ENCODE peak calls at places on chromosomes 4 and X, in six cellular contexts. R, U, K, P, Z and X are unnamed samples.

GRCh38 chrX:29241831-29242230 is 654.6 kb downstream of the IL1RAPL1 start:
- DNase-seq in R (no peak), U (no peak), K (no peak), P (no peak), Z (no peak), X (no peak)

GRCh38 chrX:119045884-119046283 is 26.9 kb upstream of the CT47C1 start:
- DNase-seq in R (no peak), U (no peak), K (no peak), P (no peak), Z (no peak), X (no peak)

GRCh38 chr4:83810428-83810827 is 274.5 kb downstream of the GPAT3 start:
- DNase-seq in R (no peak), U (no peak), K (no peak), P (no peak), Z (no peak), X (no peak)

GRCh38 chrX:51568586-51568985 is 50.1 kb downstream of the CENPVL3 start:
- DNase-seq in R (no peak), U (no peak), K (no peak), P (no peak), Z (no peak), X (no peak)

GRCh38 chr4:70765368-70765767 is 43.6 kb downstream of the RUFY3 start:
- DNase-seq in R (no peak), U (no peak), K (no peak), P (no peak), Z (no peak), X (no peak)

GRCh38 chr4:123398803-123399637 is 2.4 kb downstream of the SPRY1 start:
- DNase-seq in R (peak; percentile 80), U (peak; percentile 18), K (peak; percentile 86), P (no peak), Z (peak; percentile 75), X (peak; percentile 66)

GRCh38 chr4:52657630-52658501 is 1.2 kb downstream of the USP46 start:
- DNase-seq in R (peak; percentile 21), U (no peak), K (peak; percentile 30), P (no peak), Z (no peak), X (no peak)

GRCh38 chrX:147962476-147962875 is 18.7 kb upstream of the FMR1NB start:
- DNase-seq in R (no peak), U (no peak), K (peak; percentile 13), P (no peak), Z (no peak), X (no peak)

GRCh38 chr4:55143858-55144257 is 18.5 kb upstream of the KDR start:
- DNase-seq in R (no peak), U (no peak), K (no peak), P (no peak), Z (no peak), X (no peak)

GRCh38 chr4:93147524-93148212 is 680.9 kb upstream of the ATOH1 start:
- DNase-seq in R (no peak), U (no peak), K (no peak), P (no peak), Z (no peak), X (no peak)

GRCh38 chrX:154596290-154596929 is 11.5 kb downstream of the CTAG1A start:
- DNase-seq in R (no peak), U (no peak), K (peak; percentile 63), P (no peak), Z (no peak), X (no peak)

GRCh38 chr4:100738388-100739165 is 220.8 kb upstream of the EMCN start:
- DNase-seq in R (peak; percentile 79), U (no peak), K (peak; percentile 3), P (no peak), Z (no peak), X (peak; percentile 8)

GRCh38 chr4:55396305-55397023 is 707 bp downstream of the TMEM165 start:
- DNase-seq in R (peak; percentile 43), U (peak; percentile 60), K (peak; percentile 71), P (no peak), Z (peak; percentile 31), X (peak; percentile 25)

GRCh38 chr4:145041378-145041777 is 56.6 kb downstream of the ANAPC10 start:
- DNase-seq in R (no peak), U (no peak), K (peak; percentile 54), P (peak; percentile 59), Z (no peak), X (no peak)

GRCh38 chr4:74206088-74206826 is 48.3 kb downstream of the MTHFD2L start:
- DNase-seq in R (no peak), U (peak; percentile 86), K (no peak), P (peak; percentile 46), Z (no peak), X (no peak)

GRCh38 chr4:168059251-168059650 is 33.1 kb upstream of the ANXA10 start:
- DNase-seq in R (no peak), U (no peak), K (no peak), P (no peak), Z (no peak), X (no peak)

GRCh38 chrX:120768254-120768653 is 107.4 kb downstream of the CT47B1 start:
- DNase-seq in R (no peak), U (no peak), K (no peak), P (no peak), Z (no peak), X (no peak)

GRCh38 chrX:69556094-69557011 is 52.2 kb downstream of the NALF2 start:
- DNase-seq in R (no peak), U (peak; percentile 46), K (peak; percentile 52), P (no peak), Z (peak; percentile 99), X (peak; percentile 16)

GRCh38 chrX:115259238-115259875 is 25.5 kb upstream of the LRCH2 start:
- DNase-seq in R (no peak), U (peak; percentile 4), K (no peak), P (no peak), Z (no peak), X (no peak)

GRCh38 chr4:173518419-173519102 is 11.5 kb downstream of the HAND2 start:
- DNase-seq in R (no peak), U (no peak), K (no peak), P (no peak), Z (no peak), X (no peak)

GRCh38 chr4:146465628-146466027 is 56.1 kb downstream of the SLC10A7 start:
- DNase-seq in R (no peak), U (no peak), K (no peak), P (no peak), Z (no peak), X (no peak)

GRCh38 chr4:62531250-62531649 is 1331.1 kb downstream of the ADGRL3 start:
- DNase-seq in R (no peak), U (no peak), K (no peak), P (no peak), Z (no peak), X (no peak)

GRCh38 chr4:17613761-17614415 is 553 bp upstream of the MED28 start:
- DNase-seq in R (no peak), U (no peak), K (peak; percentile 72), P (no peak), Z (peak; percentile 50), X (no peak)

DNA sequence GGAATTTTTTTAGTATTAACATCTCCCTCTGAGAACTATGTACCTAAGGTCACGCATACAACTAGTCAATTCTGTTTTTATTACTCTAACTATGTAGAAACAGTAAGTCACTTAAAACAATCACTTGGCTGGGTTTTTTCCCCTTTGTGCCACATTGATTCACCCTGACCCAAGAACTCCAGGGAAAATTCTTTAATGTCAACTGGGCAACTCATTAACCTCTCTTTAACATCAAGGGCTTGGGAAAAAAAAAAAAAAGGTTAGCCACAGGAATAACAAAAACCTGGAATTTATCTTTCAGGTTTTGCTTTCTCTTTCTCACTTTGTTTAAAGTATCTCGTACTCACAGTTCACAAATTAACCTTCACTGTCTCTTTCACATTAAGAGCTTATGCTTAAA is 8.1 kb downstream of the RPL9 start:
- DNase-seq in R (no peak), U (no peak), K (no peak), P (no peak), Z (peak; percentile 35), X (no peak)
- TF ChIP-seq MYC in R (no peak), U (no peak), K (no peak), P (no peak), Z (no peak), X (no peak)

GRCh38 chr4:86630629-86631028 is 36.5 kb downstream of the PTPN13 start:
- DNase-seq in R (no peak), U (no peak), K (no peak), P (no peak), Z (no peak), X (no peak)
- TF ChIP-seq MYC in R (no peak), U (no peak), K (no peak), P (no peak), Z (no peak), X (no peak)

DNA sequence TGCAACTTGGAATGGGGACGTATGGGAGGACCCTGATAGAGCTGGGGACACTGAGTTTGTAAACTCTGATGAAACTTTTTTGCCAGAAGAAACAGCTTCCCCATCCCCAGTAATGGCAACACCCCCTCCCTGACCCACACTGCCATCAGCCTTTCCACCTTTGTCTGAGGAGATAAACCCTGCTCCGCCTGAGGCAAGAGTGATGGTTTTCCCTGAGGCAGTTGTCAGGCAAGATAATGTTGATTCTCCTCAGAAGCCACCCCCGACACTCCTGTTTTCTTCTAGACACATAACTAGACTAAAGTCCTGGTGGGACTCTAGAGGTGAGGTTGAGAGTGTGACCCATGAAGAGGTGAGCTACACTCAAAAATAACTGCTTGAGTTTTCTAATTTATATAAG is 71.9 kb upstream of the STK26 start:
- DNase-seq in R (no peak), U (peak; percentile 50), K (no peak), P (no peak), Z (no peak), X (no peak)
- TF ChIP-seq MYC in R (no peak), U (no peak), K (no peak), P (no peak), Z (no peak), X (no peak)

GRCh38 chr4:112519689-112520597 is 4.0 kb upstream of the NEUROG2 start:
- DNase-seq in R (no peak), U (peak; percentile 32), K (no peak), P (no peak), Z (no peak), X (no peak)

GRCh38 chr4:112518675-112519074 is 2.7 kb upstream of the NEUROG2 start:
- DNase-seq in R (no peak), U (no peak), K (no peak), P (no peak), Z (no peak), X (no peak)

GRCh38 chr4:112522389-112522788 is 6.4 kb upstream of the NEUROG2 start:
- DNase-seq in R (no peak), U (no peak), K (no peak), P (no peak), Z (no peak), X (no peak)

GRCh38 chr4:112521123-112522116 is 5.4 kb upstream of the NEUROG2 start:
- DNase-seq in R (no peak), U (no peak), K (no peak), P (no peak), Z (no peak), X (no peak)

DNA sequence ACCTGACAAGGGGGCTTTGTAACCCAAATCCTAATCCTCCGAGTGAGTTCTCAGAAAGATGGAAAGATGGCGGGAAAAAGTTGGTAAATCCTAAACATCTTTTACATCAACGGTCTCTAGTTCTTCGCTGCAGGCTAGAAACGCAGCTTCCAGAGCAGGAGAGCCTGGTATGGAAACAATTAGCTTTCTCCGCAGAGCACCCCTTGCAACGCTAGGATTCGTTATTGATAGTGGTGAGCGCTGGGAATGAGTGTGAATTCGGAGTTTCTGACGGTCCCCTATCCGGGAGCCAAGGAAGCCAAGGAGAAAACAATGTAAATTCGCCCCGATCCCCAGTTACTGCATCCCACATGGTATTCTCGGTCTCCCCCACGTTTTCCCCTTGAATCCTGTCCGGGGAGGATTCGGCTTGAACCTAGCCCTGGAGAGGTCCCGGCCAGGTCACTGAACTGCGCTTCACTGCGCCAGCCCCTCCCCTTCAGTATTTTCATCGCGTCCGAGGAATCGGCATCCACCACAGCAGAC is 4.7 kb upstream of the NEUROG2 start:
- DNase-seq in R (no peak), U (no peak), K (no peak), P (no peak), Z (no peak), X (no peak)
- TF ChIP-seq MYC in R (no peak), U (no peak), K (no peak), P (no peak), Z (no peak), X (no peak)